ENCODE peak calls at places on chromosomes 7 and 10, in seven cellular contexts. D is body of pancreas, L is stomach, F is sigmoid colon, W is esophagus squamous epithelium, V is prostate gland, H is HepG2. A is an unnamed sample.

GRCh38 chr10:12181065-12181775 is 14.5 kb downstream of the NUDT5 start:
- DNase-seq in V (no peak), D (no peak), F (no peak), L (peak; percentile 35), W (peak; percentile 8), H (no peak), A (peak; percentile 35)

GRCh38 chr7:124155400-124156022 is 122.6 kb upstream of the TMEM229A start:
- DNase-seq in H (peak; percentile 6), F (no peak), V (no peak), D (no peak), L (no peak), W (no peak), A (no peak)

GRCh38 chr7:155256761-155257481 is 40.8 kb upstream of the INSIG1 start:
- DNase-seq in W (no peak), L (no peak), D (no peak), F (no peak), H (no peak), V (no peak), A (no peak)

GRCh38 chr7:111833461-111833860 is 271.2 kb upstream of the IMMP2L start:
- DNase-seq in F (no peak), H (no peak), V (no peak), D (no peak), L (no peak), W (no peak), A (no peak)

GRCh38 chr7:47042669-47043068 is 539.2 kb downstream of the TNS3 start:
- DNase-seq in D (no peak), H (no peak), F (no peak), V (no peak), W (no peak), L (no peak), A (no peak)

GRCh38 chr7:77439572-77439971 is 23.4 kb upstream of the GSAP start:
- DNase-seq in H (peak; percentile 72), F (no peak), W (no peak), L (peak; percentile 49), V (peak; percentile 56), D (peak; percentile 32), A (no peak)

GRCh38 chr10:132400041-132400546 is 3.1 kb downstream of the PWWP2B start:
- DNase-seq in V (no peak), D (peak; percentile 51), F (peak; percentile 65), H (no peak), L (no peak), W (no peak), A (no peak)

GRCh38 chr10:79453392-79453791 is 8.0 kb upstream of the ZCCHC24 start:
- DNase-seq in W (no peak), H (no peak), V (no peak), F (no peak), D (no peak), L (no peak), A (peak; percentile 2)

GRCh38 chr10:116671274-116671926 is 50.6 kb downstream of the PNLIPRP2 start:
- DNase-seq in D (no peak), H (no peak), F (no peak), L (no peak), V (no peak), W (no peak), A (no peak)

DNA sequence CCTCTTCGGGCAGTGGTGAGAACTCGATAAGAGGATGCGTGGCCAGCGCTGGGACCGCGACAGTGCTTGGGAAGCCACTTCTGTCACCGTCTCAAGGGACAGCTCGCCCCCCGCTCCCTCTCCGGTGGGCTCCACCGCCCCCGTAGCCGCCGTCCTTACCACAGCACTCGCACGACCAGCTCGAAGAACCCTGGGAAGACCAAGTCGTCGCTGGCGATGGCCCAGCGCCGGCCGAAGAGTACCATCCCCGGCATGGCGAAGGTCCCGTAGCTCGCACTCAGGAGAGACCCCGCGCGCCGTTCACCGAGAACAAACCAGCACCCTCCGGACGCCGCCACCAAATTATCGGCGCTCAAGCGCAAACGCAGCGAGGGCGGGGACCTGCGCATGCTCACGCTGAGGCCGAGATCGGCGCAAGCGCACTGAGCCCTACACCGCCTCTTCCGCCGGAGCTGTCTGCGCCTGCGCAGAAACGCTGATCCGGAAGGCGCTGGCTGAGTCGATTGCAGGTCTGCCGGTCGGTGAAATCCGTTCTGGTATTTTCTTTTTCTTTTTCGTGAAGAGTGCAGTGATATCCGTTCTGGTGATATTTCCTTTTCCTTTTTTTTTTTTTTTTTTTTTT is at the start of gene DAGLB:
- DNase-seq in W (peak; percentile 40), L (peak; percentile 94), F (peak; percentile 95), H (peak; percentile 85), D (peak; percentile 96), V (peak; percentile 85), A (peak; percentile 97)
- TF ChIP-seq POLR2A in W (peak; percentile 93), L (no peak), F (peak; percentile 74), H (peak; percentile 85), D (peak; percentile 82), V (peak; percentile 95), A (peak; percentile 67)

DNA sequence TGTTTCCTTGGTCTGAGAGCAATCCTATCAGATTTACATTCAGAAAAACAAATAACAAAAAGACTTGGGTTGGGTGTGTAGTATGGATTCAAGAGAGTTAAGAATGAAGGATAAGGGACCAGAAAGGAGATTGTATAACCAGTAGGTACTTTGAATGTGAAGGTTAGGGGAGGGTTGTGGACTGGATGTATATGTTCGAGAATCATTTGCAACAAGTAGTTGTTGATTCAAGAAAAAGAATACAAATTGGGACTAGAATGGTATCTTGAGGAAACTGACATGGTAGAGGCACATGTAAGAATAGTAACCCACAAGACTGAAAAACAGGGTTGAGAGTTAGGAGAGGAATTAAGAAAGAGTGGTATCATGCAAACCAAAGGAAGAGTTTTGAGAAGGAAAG is 240.0 kb upstream of the PPP1R3A start:
- DNase-seq in W (no peak), V (no peak), D (no peak), L (no peak), H (no peak), F (no peak), A (no peak)
- TF ChIP-seq CTCF in W (no peak), V (no peak), D (no peak), L (no peak), H (no peak), F (no peak), A (no peak)

DNA sequence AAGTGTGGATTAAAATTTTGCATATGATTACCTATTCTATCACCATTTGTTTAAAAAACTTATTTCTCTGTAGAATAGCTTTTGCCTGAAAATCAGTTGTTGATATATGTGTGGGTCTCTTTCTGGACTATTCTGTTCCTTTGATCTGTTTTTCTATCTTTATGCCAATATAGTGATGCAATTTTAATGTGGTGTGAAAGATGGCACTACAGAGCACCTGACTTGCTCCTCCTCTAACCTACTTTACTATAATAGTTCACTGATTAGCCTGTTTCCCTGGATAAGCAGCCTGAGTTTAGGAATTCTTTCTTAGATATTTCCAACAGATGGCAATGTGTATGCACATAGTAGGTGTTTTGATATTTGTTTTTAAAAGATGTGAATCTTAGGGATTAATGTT is 294.5 kb downstream of the AUTS2 start:
- DNase-seq in L (no peak), H (no peak), F (no peak), V (no peak), W (no peak), D (no peak), A (no peak)
- H3K4me1 ChIP-seq in L (no peaks in the 10 kb centered on the region), H (no peaks in the 10 kb centered on the region), F (peaks cover 5% of the 10 kb centered on the region), V (no peaks in the 10 kb centered on the region), W (no peaks in the 10 kb centered on the region), D (no peaks in the 10 kb centered on the region), A (no peaks in the 10 kb centered on the region)

GRCh38 chr10:89414879-89415821 is 782 bp downstream of the IFIT5 start:
- DNase-seq in L (peak; percentile 45), D (peak; percentile 55), V (peak; percentile 34), H (no peak), F (peak; percentile 76), W (no peak), A (peak; percentile 73)
- TF ChIP-seq POLR2A in L (no peak), D (peak; percentile 26), V (no peak), H (no peak), F (no peak), W (no peak), A (peak; percentile 27)

DNA sequence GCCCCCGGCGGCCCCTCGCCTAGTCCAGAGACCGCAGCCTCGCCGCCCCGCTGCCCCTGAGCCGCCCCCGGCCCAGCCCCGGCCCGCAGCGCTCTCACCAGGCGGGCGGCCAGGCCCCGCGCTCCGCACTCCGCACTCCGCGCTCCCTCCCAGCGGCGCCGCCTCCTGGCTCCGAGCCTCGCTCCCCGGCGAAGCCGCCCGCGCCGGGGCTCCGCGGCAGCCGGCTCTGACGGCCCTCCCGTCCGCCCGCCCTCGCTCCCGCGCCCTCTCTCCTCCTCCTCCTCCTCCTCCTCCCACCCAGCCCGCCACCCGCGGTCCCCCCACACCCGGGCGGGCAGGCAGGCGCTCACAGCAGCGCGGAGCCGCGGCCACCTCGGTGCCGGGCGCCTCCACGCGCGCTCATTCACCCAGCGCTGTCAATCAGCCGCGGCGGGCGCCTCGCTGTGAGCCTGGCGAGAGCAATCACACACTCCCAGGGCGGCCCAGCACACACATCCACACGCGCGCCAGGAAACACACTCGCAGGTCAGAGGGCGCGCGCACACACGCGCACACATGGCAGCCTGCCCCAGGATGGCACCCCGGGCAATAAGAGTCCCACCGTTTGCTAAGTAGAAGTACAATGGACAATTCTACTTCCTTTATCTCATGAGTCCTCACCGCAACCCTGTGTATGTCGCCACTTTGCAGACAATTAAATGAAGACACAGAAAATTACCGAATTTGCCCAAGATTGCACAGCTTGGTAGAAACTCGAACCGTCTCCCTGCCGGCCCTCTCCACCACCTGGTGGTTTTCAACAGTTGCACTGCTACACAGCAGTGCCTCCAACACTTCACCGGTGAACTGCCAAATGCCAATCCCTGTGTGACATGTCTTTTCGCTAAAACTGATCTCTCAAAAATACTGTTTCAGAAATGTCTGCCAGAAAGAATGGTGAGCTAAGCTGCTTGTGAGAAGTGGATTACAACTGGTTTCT is at the start of gene PRRT4:
- DNase-seq in V (no peak), H (no peak), F (peak; percentile 70), L (peak; percentile 40), W (no peak), D (peak; percentile 27), A (no peak)
- TF ChIP-seq CTCF in V (no peak), H (no peak), F (no peak), L (no peak), W (no peak), D (no peak), A (no peak)

GRCh38 chr10:24209946-24210491 is 1.1 kb downstream of the KIAA1217 start:
- DNase-seq in W (no peak), H (peak; percentile 38), F (no peak), V (peak; percentile 19), D (no peak), L (no peak), A (no peak)
- H3K4me1 ChIP-seq in W (peaks cover 84% of the 10 kb centered on the region), H (peaks cover 64% of the 10 kb centered on the region), F (peaks cover 22% of the 10 kb centered on the region), V (peaks cover 12% of the 10 kb centered on the region), D (peaks cover 48% of the 10 kb centered on the region), L (peaks cover 40% of the 10 kb centered on the region), A (no peaks in the 10 kb centered on the region)

A was measured in Peyer's patch.